ENCODE peak calls at places on chromosomes 7 and 10, in seven cellular contexts. R is iris pigment epithelial cell; J is activated T-helper 1 cell treated with anti-CD3 and anti-CD28 coated beads, Interleukin-12 subunit alpha, Interleukin-12 subunit beta, Interleukin-2, Interleukin-4 antibody, amounts not matched to agents 30 ng/mL and 10 ng/mL and 1 ng/mL, durations not matched to agents 14 hours and 24 hours and 36 hours; G is left lung; K is GDM1; M is posterior cingulate gyrus; E is right lobe of liver. T is an unnamed sample.

GRCh38 chr7:2436341-2437104 is 33.1 kb downstream of the CHST12 start:
- DNase-seq in R (no peak), J (no peak), G (no peak), K (no peak), M (no peak), E (no peak), T (no peak)

GRCh38 chr10:111146025-111146640 is 69.3 kb downstream of the ADRA2A start:
- DNase-seq in R (no peak), J (no peak), G (no peak), K (peak), M (no peak), E (no peak), T (peak)

GRCh38 chr10:96794786-96795733 is 37.0 kb upstream of the LCOR start:
- DNase-seq in R (peak), J (no peak), G (no peak), K (no peak), M (no peak), E (no peak), T (no peak)

GRCh38 chr10:117565068-117565467 is 22.5 kb downstream of the EMX2 start:
- DNase-seq in R (no peak), J (no peak), G (no peak), K (no peak), M (no peak), E (no peak), T (no peak)

GRCh38 chr10:120262857-120263547 is 194.0 kb upstream of the PLPP4 start:
- DNase-seq in R (peak), J (no peak), G (no peak), K (no peak), M (no peak), E (no peak), T (no peak)

GRCh38 chr7:143013473-143013872 is 13.5 kb downstream of the OR9A2 start:
- DNase-seq in R (peak), J (no peak), G (no peak), K (no peak), M (no peak), E (no peak), T (no peak)

GRCh38 chr7:77687100-77687746 is 9.0 kb upstream of the RSBN1L start:
- DNase-seq in R (peak), J (no peak), G (no peak), K (no peak), M (no peak), E (no peak), T (no peak)

GRCh38 chr10:124997791-124998623 is 56.1 kb downstream of the ZRANB1 start:
- DNase-seq in R (no peak), J (no peak), G (peak), K (no peak), M (no peak), E (peak), T (no peak)

GRCh38 chr10:24414597-24414996 is 205.7 kb downstream of the KIAA1217 start:
- DNase-seq in R (no peak), J (no peak), G (no peak), K (peak), M (no peak), E (no peak), T (no peak)

GRCh38 chr7:151999337-152000090 is 26.0 kb upstream of the GALNT11 start:
- DNase-seq in R (peak), J (no peak), G (no peak), K (no peak), M (no peak), E (no peak), T (no peak)

GRCh38 chr7:47786557-47787248 is 161.6 kb downstream of the PKD1L1 start:
- DNase-seq in R (peak), J (no peak), G (peak), K (no peak), M (no peak), E (no peak), T (no peak)

GRCh38 chr10:91551856-91552255 is 81.0 kb downstream of the PPP1R3C start:
- DNase-seq in R (peak), J (no peak), G (peak), K (peak), M (no peak), E (peak), T (peak)

GRCh38 chr7:756928-757560 is 30.0 kb upstream of the PRKAR1B start:
- DNase-seq in R (no peak), J (no peak), G (no peak), K (no peak), M (no peak), E (no peak), T (no peak)

GRCh38 chr10:78948616-78949015 is 120.2 kb upstream of the ZMIZ1 start:
- DNase-seq in R (no peak), J (no peak), G (no peak), K (no peak), M (no peak), E (no peak), T (no peak)

GRCh38 chr10:129468187-129468586 is 1.1 kb downstream of the MGMT start:
- DNase-seq in R (no peak), J (no peak), G (no peak), K (no peak), M (no peak), E (no peak), T (no peak)

GRCh38 chr7:19061331-19061730 is 56.1 kb downstream of the TWIST1 start:
- DNase-seq in R (peak), J (no peak), G (no peak), K (no peak), M (no peak), E (no peak), T (no peak)

GRCh38 chr10:28991738-28992270 is 297.1 kb upstream of the LYZL1 start:
- DNase-seq in R (peak), J (no peak), G (peak), K (peak), M (peak), E (peak), T (no peak)

GRCh38 chr7:156589808-156590207 is 50.8 kb upstream of the RNF32 start:
- DNase-seq in R (no peak), J (no peak), G (no peak), K (no peak), M (no peak), E (no peak), T (no peak)

GRCh38 chr10:88810196-88810961 is 7.8 kb downstream of the LIPM start:
- DNase-seq in R (peak), J (peak), G (no peak), K (peak), M (no peak), E (no peak), T (no peak)

T was measured in anterior cingulate cortex.